ENCODE peak calls at places on chromosomes 4 and X, in eight cellular contexts. L, K, M, F, O, V, Y and R are unnamed samples.

GRCh38 chrX:131845201-131845600 is 177.9 kb upstream of the STK26 start:
- DNase-seq in L (no peak), K (no peak), M (no peak), F (no peak), O (no peak), V (no peak), Y (no peak), R (no peak)

GRCh38 chr4:186781032-186781917 is 57.6 kb upstream of the FAT1 start:
- DNase-seq in L (no peak), K (no peak), M (no peak), F (peak), O (no peak), V (no peak), Y (no peak), R (no peak)

GRCh38 chrX:67749536-67749935 is 205.7 kb downstream of the AR start:
- DNase-seq in L (no peak), K (no peak), M (no peak), F (no peak), O (no peak), V (no peak), Y (no peak), R (no peak)

GRCh38 chr4:2411786-2412510 is 6.5 kb downstream of the ZFYVE28 start:
- DNase-seq in L (no peak), K (no peak), M (no peak), F (no peak), O (no peak), V (peak), Y (no peak), R (no peak)

GRCh38 chr4:165779950-165780670 is 92.9 kb upstream of the TLL1 start:
- DNase-seq in L (no peak), K (no peak), M (no peak), F (peak), O (no peak), V (no peak), Y (no peak), R (no peak)

GRCh38 chr4:150581611-150582010 is 340 bp upstream of the MAB21L2 start:
- DNase-seq in L (no peak), K (no peak), M (no peak), F (no peak), O (peak), V (no peak), Y (no peak), R (no peak)

GRCh38 chrX:12548746-12549145 is 242.5 kb upstream of the PRPS2 start:
- DNase-seq in L (no peak), K (no peak), M (no peak), F (peak), O (peak), V (no peak), Y (no peak), R (no peak)

GRCh38 chr4:185541251-185541671 is 6.0 kb upstream of the PDLIM3 start:
- DNase-seq in L (no peak), K (no peak), M (no peak), F (no peak), O (no peak), V (no peak), Y (no peak), R (no peak)

GRCh38 chr4:139740531-139741041 is 75.0 kb downstream of the MGST2 start:
- DNase-seq in L (peak), K (no peak), M (no peak), F (peak), O (no peak), V (no peak), Y (no peak), R (peak)

GRCh38 chrX:131734621-131735020 is 190.7 kb downstream of the OR13H1 start:
- DNase-seq in L (no peak), K (no peak), M (peak), F (no peak), O (no peak), V (no peak), Y (no peak), R (peak)

GRCh38 chr4:15250021-15250441 is 177.8 kb upstream of the C1QTNF7 start:
- DNase-seq in L (no peak), K (no peak), M (no peak), F (peak), O (no peak), V (no peak), Y (no peak), R (no peak)

GRCh38 chrX:1582686-1583437 is 8.5 kb upstream of the AKAP17A start:
- DNase-seq in L (no peak), K (no peak), M (no peak), F (peak), O (no peak), V (peak), Y (no peak), R (no peak)

GRCh38 chr4:128768373-128768996 is 41.0 kb upstream of the JADE1 start:
- DNase-seq in L (no peak), K (no peak), M (no peak), F (peak), O (no peak), V (no peak), Y (no peak), R (no peak)

GRCh38 chr4:38688676-38689355 is 24.8 kb downstream of the KLF3 start:
- DNase-seq in L (no peak), K (no peak), M (no peak), F (peak), O (no peak), V (no peak), Y (no peak), R (no peak)

GRCh38 chrX:71616672-71617529 is 1.4 kb downstream of the CXCR3 start:
- DNase-seq in L (no peak), K (no peak), M (peak), F (no peak), O (no peak), V (peak), Y (no peak), R (no peak)